ENCODE peak calls at places on chromosomes 4 and X, in four cellular contexts. One of them, this sample, is unnamed.

GRCh38 chrX:1451676-1452496 is 823 bp downstream of the ASMTL start:
- DNase-seq in IMR-90: no peak
- DNase-seq in astrocyte: no peak
- DNase-seq in progenitor cell of endocrine pancreas: no peak
- DNase-seq in this sample: no peak

GRCh38 chr4:40845136-40845910 is 95.6 kb downstream of the NSUN7 start:
- DNase-seq in progenitor cell of endocrine pancreas: no peak
- DNase-seq in IMR-90: no peak
- DNase-seq in astrocyte: no peak
- DNase-seq in this sample: no peak

GRCh38 chr4:156190606-156191005 is 236.9 kb upstream of the CTSO start:
- DNase-seq in IMR-90: peak; percentile 89
- DNase-seq in astrocyte: peak; percentile 85
- DNase-seq in progenitor cell of endocrine pancreas: no peak
- DNase-seq in this sample: peak; percentile 33

GRCh38 chrX:48711929-48712505 is 15.5 kb downstream of the SUV39H1 start:
- DNase-seq in astrocyte: no peak
- DNase-seq in progenitor cell of endocrine pancreas: no peak
- DNase-seq in IMR-90: no peak
- DNase-seq in this sample: no peak

GRCh38 chr4:52051615-52052474 is 741 bp downstream of the SPATA18 start:
- DNase-seq in astrocyte: peak; percentile 88
- DNase-seq in IMR-90: peak; percentile 89
- DNase-seq in progenitor cell of endocrine pancreas: peak; percentile 60
- DNase-seq in this sample: peak; percentile 1

GRCh38 chrX:110944793-110945466 is 149.3 kb upstream of the CHRDL1 start:
- DNase-seq in astrocyte: peak; percentile 50
- DNase-seq in IMR-90: no peak
- DNase-seq in progenitor cell of endocrine pancreas: peak; percentile 11
- DNase-seq in this sample: no peak

GRCh38 chrX:130082244-130083106 is 27.8 kb downstream of the ELF4 start:
- DNase-seq in progenitor cell of endocrine pancreas: no peak
- DNase-seq in astrocyte: no peak
- DNase-seq in IMR-90: no peak
- DNase-seq in this sample: no peak

GRCh38 chrX:131841496-131842410 is 181.3 kb upstream of the STK26 start:
- DNase-seq in astrocyte: peak; percentile 12
- DNase-seq in IMR-90: peak; percentile 38
- DNase-seq in progenitor cell of endocrine pancreas: peak; percentile 36
- DNase-seq in this sample: peak; percentile 1

GRCh38 chr4:126986828-126987227 is 645.9 kb upstream of the INTU start:
- DNase-seq in IMR-90: peak; percentile 82
- DNase-seq in progenitor cell of endocrine pancreas: no peak
- DNase-seq in astrocyte: peak; percentile 72
- DNase-seq in this sample: peak; percentile 61

GRCh38 chr4:15213415-15213814 is 211.1 kb downstream of the CPEB2 start:
- DNase-seq in progenitor cell of endocrine pancreas: no peak
- DNase-seq in astrocyte: no peak
- DNase-seq in IMR-90: no peak
- DNase-seq in this sample: no peak

GRCh38 chr4:100224701-100225100 is 34.4 kb upstream of the DDIT4L start:
- DNase-seq in IMR-90: no peak
- DNase-seq in progenitor cell of endocrine pancreas: no peak
- DNase-seq in astrocyte: no peak
- DNase-seq in this sample: no peak

GRCh38 chrX:6910218-6910617 is 237.3 kb upstream of the STS start:
- DNase-seq in astrocyte: no peak
- DNase-seq in IMR-90: no peak
- DNase-seq in progenitor cell of endocrine pancreas: no peak
- DNase-seq in this sample: no peak

GRCh38 chrX:26262121-26262523 is 46.2 kb downstream of the MAGEB5 start:
- DNase-seq in progenitor cell of endocrine pancreas: no peak
- DNase-seq in astrocyte: peak; percentile 13
- DNase-seq in IMR-90: peak; percentile 26
- DNase-seq in this sample: no peak

GRCh38 chr4:15031993-15032660 is 29.8 kb downstream of the CPEB2 start:
- DNase-seq in astrocyte: peak; percentile 51
- DNase-seq in IMR-90: peak; percentile 55
- DNase-seq in progenitor cell of endocrine pancreas: no peak
- DNase-seq in this sample: peak; percentile 47

GRCh38 chrX:14884714-14885113 is 11.5 kb downstream of the MOSPD2 start:
- DNase-seq in IMR-90: no peak
- DNase-seq in progenitor cell of endocrine pancreas: no peak
- DNase-seq in astrocyte: no peak
- DNase-seq in this sample: no peak

GRCh38 chr4:99574530-99575314 is at the start of gene MTTP:
- DNase-seq in astrocyte: no peak
- DNase-seq in IMR-90: no peak
- DNase-seq in progenitor cell of endocrine pancreas: no peak
- DNase-seq in this sample: no peak

GRCh38 chrX:131792356-131792749 is 230.7 kb upstream of the STK26 start:
- DNase-seq in progenitor cell of endocrine pancreas: no peak
- DNase-seq in IMR-90: peak; percentile 94
- DNase-seq in astrocyte: peak; percentile 75
- DNase-seq in this sample: no peak

GRCh38 chrX:53184836-53185235 is 40.2 kb downstream of the KDM5C start:
- DNase-seq in astrocyte: peak; percentile 69
- DNase-seq in progenitor cell of endocrine pancreas: no peak
- DNase-seq in IMR-90: peak; percentile 65
- DNase-seq in this sample: peak; percentile 37

GRCh38 chrX:143058096-143058495 is 32.4 kb downstream of the SPANXN4 start:
- DNase-seq in astrocyte: no peak
- DNase-seq in progenitor cell of endocrine pancreas: no peak
- DNase-seq in IMR-90: no peak
- DNase-seq in this sample: no peak

GRCh38 chr4:55485821-55486220 is 60.9 kb downstream of the CLOCK start:
- DNase-seq in astrocyte: no peak
- DNase-seq in IMR-90: peak; percentile 20
- DNase-seq in progenitor cell of endocrine pancreas: no peak
- DNase-seq in this sample: no peak

GRCh38 chr4:74223801-74224200 is 65.9 kb downstream of the MTHFD2L start:
- DNase-seq in IMR-90: peak; percentile 59
- DNase-seq in astrocyte: peak; percentile 39
- DNase-seq in progenitor cell of endocrine pancreas: no peak
- DNase-seq in this sample: peak; percentile 46

GRCh38 chrX:102697506-102697905 is 14.7 kb upstream of the GPRASP2 start:
- DNase-seq in IMR-90: peak; percentile 52
- DNase-seq in progenitor cell of endocrine pancreas: no peak
- DNase-seq in astrocyte: peak; percentile 19
- DNase-seq in this sample: peak; percentile 4

GRCh38 chrX:14039344-14039743 is 9.7 kb upstream of the GEMIN8 start:
- DNase-seq in astrocyte: no peak
- DNase-seq in IMR-90: peak; percentile 37
- DNase-seq in progenitor cell of endocrine pancreas: no peak
- DNase-seq in this sample: peak; percentile 18

GRCh38 chr4:150286656-150287055 is 208.4 kb downstream of the DCLK2 start:
- DNase-seq in IMR-90: no peak
- DNase-seq in astrocyte: no peak
- DNase-seq in progenitor cell of endocrine pancreas: no peak
- DNase-seq in this sample: no peak

GRCh38 chrX:49844622-49845021 is 15.5 kb downstream of the PAGE4 start:
- DNase-seq in IMR-90: no peak
- DNase-seq in astrocyte: no peak
- DNase-seq in progenitor cell of endocrine pancreas: no peak
- DNase-seq in this sample: no peak

GRCh38 chrX:47543496-47543895 is 17.5 kb upstream of the ARAF start:
- DNase-seq in astrocyte: no peak
- DNase-seq in progenitor cell of endocrine pancreas: no peak
- DNase-seq in IMR-90: no peak
- DNase-seq in this sample: no peak

GRCh38 chrX:47539860-47540259 is 21.1 kb upstream of the ARAF start:
- DNase-seq in astrocyte: peak; percentile 23
- DNase-seq in progenitor cell of endocrine pancreas: no peak
- DNase-seq in IMR-90: peak; percentile 32
- DNase-seq in this sample: no peak

DNA sequence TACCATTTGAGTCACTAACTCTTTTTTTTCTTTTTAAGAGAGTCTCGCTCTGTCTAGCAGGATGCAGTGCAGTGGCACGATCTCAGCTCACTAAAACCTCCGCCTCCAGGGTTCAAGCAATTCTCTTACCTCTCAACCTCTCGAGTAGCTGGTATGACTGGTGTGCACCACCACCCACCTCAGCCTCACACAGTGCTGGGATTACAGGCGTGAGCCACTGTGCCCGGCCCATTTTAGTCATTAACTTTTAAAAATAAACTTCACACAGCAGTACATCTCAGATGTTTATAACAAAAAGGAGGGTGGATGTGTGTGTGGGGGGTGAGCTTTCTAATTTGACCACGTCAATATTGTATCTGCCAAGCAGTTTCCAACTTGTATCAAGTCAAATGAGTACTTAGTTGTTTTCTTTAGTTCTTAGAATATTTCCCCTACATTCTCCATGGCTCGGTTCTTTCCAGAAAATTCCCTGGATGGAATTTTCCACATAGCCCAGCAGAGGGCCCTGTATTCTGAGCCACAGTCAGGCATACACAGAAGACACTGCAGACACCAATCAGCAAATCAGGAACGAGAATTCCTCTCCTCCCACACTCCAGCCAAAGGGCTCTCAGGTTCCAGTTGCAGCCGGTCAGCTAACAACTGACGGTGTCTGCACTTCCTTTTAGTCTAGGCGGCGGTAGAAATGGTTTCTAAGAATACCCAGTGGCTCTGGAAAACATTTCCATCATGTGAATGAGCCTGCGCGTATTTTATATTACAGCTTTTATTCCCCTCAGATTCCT is 20.1 kb upstream of the ARAF start:
- DNase-seq in progenitor cell of endocrine pancreas: peak; percentile 43
- DNase-seq in IMR-90: peak; percentile 92
- DNase-seq in astrocyte: peak; percentile 85
- DNase-seq in this sample: peak; percentile 90
- TF ChIP-seq CTCF in progenitor cell of endocrine pancreas: peak; percentile 61
- TF ChIP-seq CTCF in IMR-90: peak; percentile 64
- TF ChIP-seq CTCF in astrocyte: peak; percentile 58
- TF ChIP-seq CTCF in this sample: peak; percentile 74

DNA sequence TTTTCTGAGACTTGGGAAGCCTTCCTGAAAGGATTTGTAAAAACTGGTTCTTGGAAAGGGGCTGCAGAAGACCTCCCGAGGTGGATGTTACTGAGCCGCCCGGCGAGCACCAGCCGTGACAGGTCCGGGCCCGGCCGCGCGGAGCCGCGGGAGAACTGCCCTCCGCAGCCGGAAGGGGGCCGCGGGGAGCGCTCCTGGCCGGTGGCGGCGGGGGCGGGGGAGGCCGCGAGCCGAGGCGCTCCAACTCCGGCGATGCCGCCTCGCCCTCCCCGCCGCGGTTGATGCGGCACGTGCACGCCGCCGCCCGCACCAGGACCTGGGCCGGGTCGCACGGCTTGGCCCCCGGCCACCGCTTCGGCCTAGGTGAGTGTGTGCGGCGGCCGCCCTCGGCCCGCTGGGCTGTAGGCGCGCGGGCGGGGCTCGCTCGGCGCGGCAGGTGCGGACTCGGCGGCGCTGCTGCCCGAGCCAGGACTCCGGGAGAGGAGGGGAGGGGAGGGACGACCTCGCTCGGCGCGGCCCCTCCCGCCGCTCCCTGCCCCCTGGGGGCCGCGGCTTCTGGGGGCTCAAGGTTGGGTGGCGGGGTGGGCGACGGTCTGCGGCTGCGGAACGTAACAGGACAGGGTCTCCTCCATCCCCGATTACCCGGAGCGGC is 1.7 kb downstream of the SPRY1 start:
- DNase-seq in astrocyte: peak; percentile 29
- DNase-seq in progenitor cell of endocrine pancreas: peak; percentile 73
- DNase-seq in IMR-90: peak; percentile 62
- DNase-seq in this sample: peak; percentile 37
- TF ChIP-seq CTCF in astrocyte: no peak
- TF ChIP-seq CTCF in progenitor cell of endocrine pancreas: peak; percentile 72
- TF ChIP-seq CTCF in IMR-90: peak; percentile 64
- TF ChIP-seq CTCF in this sample: peak; percentile 77

GRCh38 chrX:21963226-21963625 is 22.7 kb downstream of the SMS start:
- DNase-seq in astrocyte: no peak
- DNase-seq in progenitor cell of endocrine pancreas: no peak
- DNase-seq in IMR-90: no peak
- DNase-seq in this sample: no peak
- TF ChIP-seq CTCF in astrocyte: no peak
- TF ChIP-seq CTCF in progenitor cell of endocrine pancreas: no peak
- TF ChIP-seq CTCF in IMR-90: no peak
- TF ChIP-seq CTCF in this sample: no peak

DNA sequence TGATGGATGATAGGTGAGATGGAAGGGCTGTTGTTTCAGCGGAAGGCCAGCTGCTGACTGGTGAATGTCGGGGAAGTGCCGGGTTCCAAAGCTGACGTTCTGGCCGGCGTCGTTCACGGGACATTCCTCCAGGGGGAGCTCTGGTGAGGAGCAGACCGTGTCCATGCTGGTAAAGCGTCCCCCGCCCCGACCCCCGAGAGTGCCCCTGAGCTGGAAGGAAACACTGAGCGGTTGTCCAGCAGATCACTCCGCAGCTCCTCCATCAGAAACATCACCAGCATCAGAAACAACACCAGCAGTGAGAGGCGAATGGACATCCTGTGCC is 18.6 kb upstream of the ADRA2C start:
- DNase-seq in progenitor cell of endocrine pancreas: peak; percentile 43
- DNase-seq in IMR-90: no peak
- DNase-seq in astrocyte: no peak
- DNase-seq in this sample: no peak
- TF ChIP-seq CTCF in progenitor cell of endocrine pancreas: peak; percentile 60
- TF ChIP-seq CTCF in IMR-90: peak; percentile 27
- TF ChIP-seq CTCF in astrocyte: peak; percentile 8
- TF ChIP-seq CTCF in this sample: peak; percentile 69

DNA sequence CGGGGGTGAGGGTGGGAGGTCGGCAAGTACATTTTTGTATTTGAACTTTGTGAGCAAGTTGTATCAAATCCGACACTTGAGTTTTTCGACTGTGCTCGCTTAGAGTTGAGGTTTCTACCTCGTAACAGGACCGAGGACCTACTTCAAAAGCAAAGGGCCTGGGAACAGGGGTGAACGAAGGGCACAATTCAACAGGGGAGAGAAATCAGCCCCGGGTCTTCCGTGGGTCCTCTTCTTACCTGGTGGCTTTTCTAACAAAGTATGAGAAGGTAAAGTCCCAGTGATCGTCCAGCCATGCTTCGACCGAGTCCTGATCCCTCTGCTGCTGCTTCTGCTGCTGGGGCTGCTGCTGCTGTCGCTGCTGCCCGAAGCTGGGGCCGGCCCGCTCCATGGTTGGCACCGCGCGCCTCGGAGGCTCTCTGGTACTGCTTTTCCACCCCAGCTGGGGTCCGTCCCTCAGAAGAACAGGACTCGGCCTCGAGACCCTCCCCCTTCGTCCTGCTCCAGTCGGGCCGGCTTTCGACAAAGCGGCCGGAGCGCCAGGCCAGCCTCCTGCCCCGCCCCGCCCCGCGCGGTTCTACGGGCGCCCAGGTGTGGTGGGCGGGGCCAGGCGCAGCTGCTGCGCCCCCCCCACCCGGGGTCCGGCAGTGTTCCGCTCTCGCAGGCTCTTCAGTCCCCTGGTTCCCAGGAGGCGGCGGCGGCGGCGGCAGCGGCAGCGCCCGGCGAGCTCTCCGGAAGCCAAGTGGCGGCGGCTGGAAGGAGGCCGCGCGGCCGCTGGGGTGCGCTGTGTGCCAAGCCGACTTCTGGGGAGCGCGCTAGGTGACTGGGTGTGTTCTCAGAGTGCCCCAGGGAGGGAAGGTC is at the start of gene PDE5A:
- DNase-seq in progenitor cell of endocrine pancreas: peak; percentile 89
- DNase-seq in IMR-90: peak; percentile 80
- DNase-seq in astrocyte: peak; percentile 60
- DNase-seq in this sample: peak; percentile 54
- TF ChIP-seq CTCF in progenitor cell of endocrine pancreas: peak; percentile 90
- TF ChIP-seq CTCF in IMR-90: peak; percentile 80
- TF ChIP-seq CTCF in astrocyte: peak; percentile 40
- TF ChIP-seq CTCF in this sample: peak; percentile 91

GRCh38 chr4:148021706-148022105 is 289.8 kb downstream of the ARHGAP10 start:
- DNase-seq in IMR-90: no peak
- DNase-seq in astrocyte: no peak
- DNase-seq in progenitor cell of endocrine pancreas: no peak
- DNase-seq in this sample: no peak
- TF ChIP-seq CTCF in IMR-90: no peak
- TF ChIP-seq CTCF in astrocyte: no peak
- TF ChIP-seq CTCF in progenitor cell of endocrine pancreas: no peak
- TF ChIP-seq CTCF in this sample: peak; percentile 18

This sample was measured in HFFc6.